ENCODE peak calls at places on chromosomes 6 and 20, in six cellular contexts. K is mesendoderm, O is H1, I is IMR-90, V is mesenchymal stem cell, L is H9. W is an unnamed sample.
A peak's percentile ranks its signal among the peaks of the same experiment; 100 is the strongest.

GRCh38 chr6:27889275-27889627 is 22.9 kb downstream of the OR2B2 start:
- DNase-seq in K (no peak), O (no peak), I (peak; percentile 6), V (peak; percentile 19), L (no peak), W (no peak)

GRCh38 chr6:41502607-41503434 is 43.4 kb upstream of the FOXP4 start:
- DNase-seq in K (peak; percentile 76), O (peak; percentile 73), I (no peak), V (peak; percentile 40), L (peak; percentile 69), W (no peak)

GRCh38 chr6:115360602-115361325 is 699.9 kb downstream of the FRK start:
- DNase-seq in K (no peak), O (no peak), I (no peak), V (no peak), L (no peak), W (no peak)

GRCh38 chr6:27608916-27609883 is 136.3 kb upstream of the ZNF184 start:
- DNase-seq in K (peak; percentile 92), O (peak; percentile 47), I (peak; percentile 60), V (peak; percentile 70), L (peak; percentile 68), W (no peak)

GRCh38 chr6:27795697-27796494 is 116.3 kb downstream of the OR2B2 start:
- DNase-seq in K (peak; percentile 95), O (peak; percentile 75), I (peak; percentile 89), V (peak; percentile 94), L (no peak), W (peak; percentile 88)

GRCh38 chr20:44704551-44704971 is 10.6 kb upstream of the CCN5 start:
- DNase-seq in K (no peak), O (no peak), I (peak; percentile 79), V (peak; percentile 55), L (no peak), W (no peak)

GRCh38 chr6:69961251-69961650 is 94.9 kb downstream of the COL19A1 start:
- DNase-seq in K (no peak), O (no peak), I (no peak), V (peak; percentile 76), L (no peak), W (no peak)

GRCh38 chr20:1328680-1329330 is at the start of gene SDCBP2:
- DNase-seq in K (no peak), O (peak; percentile 34), I (no peak), V (no peak), L (peak; percentile 18), W (no peak)

GRCh38 chr6:169692516-169692915 is 9.3 kb downstream of the WDR27 start:
- DNase-seq in K (no peak), O (no peak), I (no peak), V (no peak), L (no peak), W (no peak)

GRCh38 chr6:41546866-41547798 is 951 bp downstream of the FOXP4 start:
- DNase-seq in K (peak; percentile 75), O (peak; percentile 70), I (peak; percentile 30), V (peak; percentile 54), L (no peak), W (peak; percentile 40)

GRCh38 chr6:31896856-31897611 is 464 bp downstream of the EHMT2 start:
- DNase-seq in K (no peak), O (peak; percentile 60), I (no peak), V (no peak), L (peak; percentile 33), W (peak; percentile 41)

GRCh38 chr6:43715056-43715788 is 27.6 kb upstream of the MRPS18A start:
- DNase-seq in K (no peak), O (no peak), I (no peak), V (no peak), L (no peak), W (no peak)

GRCh38 chr20:60057123-60057865 is 99.1 kb downstream of the CDH26 start:
- DNase-seq in K (peak; percentile 89), O (peak; percentile 80), I (peak; percentile 65), V (peak; percentile 68), L (peak; percentile 83), W (peak; percentile 66)

GRCh38 chr20:1802385-1803215 is 92.6 kb upstream of the SIRPA start:
- DNase-seq in K (peak; percentile 86), O (peak; percentile 77), I (peak; percentile 76), V (peak; percentile 73), L (peak; percentile 81), W (peak; percentile 65)

GRCh38 chr6:137107767-137108105 is 63.0 kb upstream of the IL20RA start:
- DNase-seq in K (no peak), O (no peak), I (no peak), V (no peak), L (no peak), W (no peak)

GRCh38 chr6:33692760-33693158 is 18.7 kb downstream of the UQCC2 start:
- DNase-seq in K (no peak), O (no peak), I (peak; percentile 7), V (peak; percentile 64), L (no peak), W (no peak)

GRCh38 chr6:34709386-34709785 is 12.8 kb upstream of the ILRUN start:
- DNase-seq in K (no peak), O (no peak), I (peak; percentile 83), V (no peak), L (no peak), W (no peak)

GRCh38 chr20:33787253-33787891 is 23.8 kb upstream of the CHMP4B start:
- DNase-seq in K (no peak), O (no peak), I (no peak), V (no peak), L (no peak), W (no peak)

GRCh38 chr6:74749211-74750142 is 456.4 kb downstream of the COL12A1 start:
- DNase-seq in K (no peak), O (no peak), I (no peak), V (peak; percentile 18), L (no peak), W (peak; percentile 5)

GRCh38 chr6:30397697-30398096 is 52.7 kb downstream of the RPP21 start:
- DNase-seq in K (peak; percentile 57), O (no peak), I (no peak), V (no peak), L (peak; percentile 59), W (no peak)

GRCh38 chr6:22412994-22413393 is 116.2 kb upstream of the PRL start:
- DNase-seq in K (no peak), O (no peak), I (no peak), V (no peak), L (no peak), W (no peak)

GRCh38 chr6:20542927-20543602 is 8.8 kb downstream of the CDKAL1 start:
- DNase-seq in K (no peak), O (no peak), I (peak; percentile 84), V (peak; percentile 62), L (no peak), W (no peak)

GRCh38 chr20:51930775-51931174 is 128.5 kb upstream of the SALL4 start:
- DNase-seq in K (peak; percentile 51), O (no peak), I (peak; percentile 68), V (peak; percentile 81), L (no peak), W (no peak)

GRCh38 chr6:13272131-13273046 is 55.9 kb downstream of the TBC1D7 start:
- DNase-seq in K (no peak), O (no peak), I (no peak), V (no peak), L (no peak), W (no peak)

DNA sequence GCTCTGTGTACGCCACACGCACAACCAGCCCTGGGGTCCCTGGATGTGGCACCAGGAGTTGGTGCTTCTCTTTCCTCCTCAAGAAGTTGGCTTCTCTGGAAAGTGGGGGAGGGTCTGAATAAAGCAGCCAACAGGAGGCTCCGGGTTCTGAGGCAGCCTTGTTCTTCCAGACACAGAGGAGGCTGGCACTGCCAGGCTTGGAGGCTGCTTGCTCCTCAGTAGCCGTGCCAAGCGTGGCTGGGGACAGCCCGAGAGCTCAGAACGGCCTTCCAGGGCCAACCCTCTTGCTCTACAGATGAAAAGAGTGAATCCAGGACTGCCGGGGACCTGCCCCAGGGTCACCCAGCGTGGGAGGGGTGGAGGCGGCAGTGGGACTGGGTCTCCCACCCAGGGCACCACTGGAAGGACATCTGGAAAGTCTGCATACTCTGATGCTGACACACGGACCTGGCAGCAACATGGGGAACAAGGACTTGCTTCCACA is 70.4 kb downstream of the SLC22A23 start:
- DNase-seq in K (no peak), O (no peak), I (no peak), V (no peak), L (no peak), W (no peak)
- H3K4me1 ChIP-seq in K (no peaks in the 10 kb centered on the region), O (peaks cover 5% of the 10 kb centered on the region), I (peaks cover 2% of the 10 kb centered on the region), V (no peaks in the 10 kb centered on the region), L (no peaks in the 10 kb centered on the region), W (peaks cover 3% of the 10 kb centered on the region)

DNA sequence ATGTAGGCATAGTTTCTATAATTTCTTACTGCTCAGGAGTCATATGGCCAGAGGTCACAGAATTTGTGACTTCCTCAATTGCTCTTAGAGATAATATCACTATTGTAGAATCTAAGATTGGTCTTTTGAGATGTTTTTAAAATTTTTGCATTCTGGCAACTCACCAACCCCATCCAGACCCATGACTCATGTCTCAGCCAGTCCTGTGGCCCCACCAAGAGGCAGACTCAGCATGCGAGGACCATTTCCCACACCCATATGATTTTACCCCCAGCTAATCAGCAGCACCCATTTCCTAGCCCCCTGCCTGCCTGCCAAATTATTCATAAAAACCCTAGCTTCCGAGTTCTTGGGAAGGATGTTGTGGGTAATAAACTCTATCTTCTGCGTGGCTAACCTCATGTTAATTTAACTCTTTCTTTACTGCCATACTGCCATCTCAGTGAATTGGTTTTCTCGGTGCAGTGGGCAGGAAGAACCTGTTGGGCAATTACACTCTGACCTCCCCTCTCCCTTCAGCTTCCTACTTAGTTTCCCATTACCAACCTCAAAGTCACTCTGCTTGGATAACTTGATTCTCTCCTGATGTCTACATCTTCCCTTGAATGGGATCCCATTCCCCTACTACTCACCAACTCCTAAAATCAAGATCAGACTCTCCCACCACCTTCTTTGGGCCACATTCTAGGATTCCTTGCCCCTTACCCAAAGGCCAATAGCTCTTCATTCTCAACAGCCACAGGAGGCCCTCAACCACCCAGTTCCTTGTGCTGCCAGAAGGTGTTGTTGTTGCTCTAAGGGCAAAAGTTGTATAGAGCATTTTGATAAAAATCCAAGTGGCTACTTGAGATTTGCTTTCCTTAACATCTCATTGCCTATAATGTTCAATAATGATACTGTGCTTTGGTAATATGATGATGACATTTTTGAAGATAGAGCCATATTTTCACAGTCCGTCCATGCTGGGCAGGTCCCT is 16.2 kb upstream of the IYD start:
- DNase-seq in K (no peak), O (no peak), I (peak; percentile 36), V (peak; percentile 26), L (no peak), W (no peak)
- H3K23ac ChIP-seq in K (no peak overlapping the region), O (no peak overlapping the region), I (no peak overlapping the region), V (no peak overlapping the region), L (no peak overlapping the region), W (no peak overlapping the region)

DNA sequence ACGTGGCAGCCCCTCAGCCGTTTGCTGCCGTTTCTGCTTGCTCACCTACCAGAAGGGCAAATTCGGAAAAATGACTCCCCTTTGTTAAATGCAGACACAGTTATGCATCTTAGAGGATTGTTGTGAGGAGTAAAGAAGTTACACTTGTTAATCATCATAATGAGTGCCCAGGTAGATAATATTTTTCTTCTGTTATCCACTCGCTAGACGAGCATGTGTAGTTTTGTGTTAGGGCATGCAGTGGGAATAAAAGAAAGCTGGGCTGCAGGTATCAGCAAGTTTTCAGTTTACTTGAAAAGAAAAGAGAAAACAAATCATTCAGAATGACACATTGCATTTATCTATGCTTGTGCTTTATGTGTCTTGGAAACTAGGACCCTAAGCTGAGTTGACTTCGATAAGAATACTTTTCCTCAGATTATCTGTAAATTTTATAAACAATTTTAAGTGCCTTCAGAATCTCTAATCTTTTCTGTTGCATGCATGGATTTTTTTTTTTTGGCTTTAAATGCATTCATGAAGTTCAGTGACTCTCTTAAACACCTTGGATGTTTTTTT is 365.3 kb downstream of the QKI start:
- DNase-seq in K (no peak), O (no peak), I (no peak), V (no peak), L (no peak), W (no peak)
- H3K4me1 ChIP-seq in K (no peaks in the 10 kb centered on the region), O (no peaks in the 10 kb centered on the region), I (no peaks in the 10 kb centered on the region), V (peaks cover 2% of the 10 kb centered on the region), L (no peaks in the 10 kb centered on the region), W (peaks cover 14% of the 10 kb centered on the region)

GRCh38 chr20:5550738-5551529 is 199.3 kb upstream of the SHLD1 start:
- DNase-seq in K (no peak), O (no peak), I (no peak), V (no peak), L (no peak), W (no peak)
- H3K23ac ChIP-seq in K (no peak overlapping the region), O (no peak overlapping the region), I (no peak overlapping the region), V (no peak overlapping the region), L (no peak overlapping the region), W (no peak overlapping the region)

W was measured in neuronal stem cell.